ENCODE peak calls at places on chromosomes 1 and 21, in four cellular contexts. C is H1; U is pancreas; I is CD8-positive, alpha-beta T cell. F is an unnamed sample.

GRCh38 chr1:208921259-208921658 is 662.3 kb upstream of the CAMK1G start:
- DNase-seq in C (no peak), U (no peak), I (no peak), F (no peak)

GRCh38 chr1:44289530-44289929 is 65.5 kb downstream of the ERI3 start:
- DNase-seq in C (no peak), U (no peak), I (no peak), F (no peak)

GRCh38 chr1:206834711-206835110 is 30.7 kb upstream of the IL20 start:
- DNase-seq in C (peak; percentile 26), U (no peak), I (no peak), F (peak; percentile 63)

GRCh38 chr1:173995475-173995874 is 26.7 kb downstream of the RC3H1 start:
- DNase-seq in C (no peak), U (no peak), I (no peak), F (no peak)

GRCh38 chr21:35284199-35284598 is 235.1 kb upstream of the RUNX1 start:
- DNase-seq in C (no peak), U (no peak), I (no peak), F (no peak)

GRCh38 chr1:164051791-164052190 is 507.2 kb upstream of the PBX1 start:
- DNase-seq in C (no peak), U (no peak), I (no peak), F (peak; percentile 23)

GRCh38 chr1:3922201-3922725 is 22.2 kb upstream of the C1orf174 start:
- DNase-seq in C (no peak), U (no peak), I (no peak), F (peak; percentile 46)

GRCh38 chr1:228358039-228358763 is 48.4 kb downstream of the TRIM11 start:
- DNase-seq in C (no peak), U (peak; percentile 16), I (no peak), F (no peak)

GRCh38 chr21:45768011-45768740 is 124.7 kb downstream of the PCBP3 start:
- DNase-seq in C (no peak), U (no peak), I (no peak), F (no peak)

GRCh38 chr21:44370027-44370735 is 16.8 kb downstream of the TRPM2 start:
- DNase-seq in C (peak; percentile 77), U (peak; percentile 43), I (no peak), F (peak; percentile 58)

GRCh38 chr1:172897738-172898137 is 153.0 kb downstream of the TNFSF18 start:
- DNase-seq in C (no peak), U (no peak), I (no peak), F (no peak)

GRCh38 chr1:235648407-235648907 is 1.1 kb downstream of the GNG4 start:
- DNase-seq in C (no peak), U (peak; percentile 81), I (no peak), F (no peak)

GRCh38 chr1:100100202-100100601 is 32.5 kb downstream of the SASS6 start:
- DNase-seq in C (no peak), U (no peak), I (no peak), F (no peak)

GRCh38 chr1:13593511-13594131 is 10.0 kb downstream of the PDPN start:
- DNase-seq in C (no peak), U (no peak), I (no peak), F (peak; percentile 83)

GRCh38 chr1:215273838-215274516 is 191.4 kb downstream of the KCNK2 start:
- DNase-seq in C (no peak), U (no peak), I (no peak), F (peak; percentile 87)

GRCh38 chr1:76881726-76882125 is 14.4 kb downstream of the ST6GALNAC5 start:
- DNase-seq in C (no peak), U (no peak), I (no peak), F (no peak)

GRCh38 chr1:44030606-44031050 is 634 bp downstream of the SLC6A9 start:
- DNase-seq in C (no peak), U (peak; percentile 86), I (peak; percentile 52), F (peak; percentile 58)

GRCh38 chr1:177600936-177601335 is 368.9 kb downstream of the SEC16B start:
- DNase-seq in C (no peak), U (no peak), I (no peak), F (no peak)

GRCh38 chr1:23444104-23444533 is 19.6 kb upstream of the TCEA3 start:
- DNase-seq in C (no peak), U (no peak), I (no peak), F (peak; percentile 81)

GRCh38 chr1:71222668-71223067 is 141.8 kb upstream of the ZRANB2 start:
- DNase-seq in C (no peak), U (no peak), I (no peak), F (peak; percentile 11)

GRCh38 chr1:8169364-8170058 is 143.4 kb upstream of the ERRFI1 start:
- DNase-seq in C (no peak), U (no peak), I (peak; percentile 41), F (peak; percentile 77)

GRCh38 chr1:150493175-150493574 is 6.0 kb downstream of the TARS2 start:
- DNase-seq in C (no peak), U (no peak), I (no peak), F (no peak)

GRCh38 chr1:4126731-4127594 is 226.9 kb upstream of the C1orf174 start:
- DNase-seq in C (no peak), U (no peak), I (no peak), F (no peak)

GRCh38 chr1:67261646-67262045 is 46.0 kb upstream of the IL12RB2 start:
- DNase-seq in C (peak; percentile 46), U (no peak), I (peak; percentile 34), F (no peak)

GRCh38 chr1:46492269-46492853 is 2.7 kb downstream of the DMBX1 start:
- DNase-seq in C (no peak), U (no peak), I (no peak), F (no peak)

GRCh38 chr1:72284398-72285073 is 2.2 kb upstream of the NEGR1 start:
- DNase-seq in C (peak; percentile 58), U (peak; percentile 34), I (peak; percentile 16), F (peak; percentile 90)
- TF ChIP-seq CTCF in C (no peak), U (no peak), I (no peak), F (peak; percentile 15)

GRCh38 chr1:192732787-192733186 is 76.1 kb upstream of the RGS2 start:
- DNase-seq in C (no peak), U (no peak), I (no peak), F (peak; percentile 19)
- TF ChIP-seq CTCF in C (peak; percentile 12), U (no peak), I (no peak), F (peak; percentile 8)

GRCh38 chr1:226568077-226568831 is 19.7 kb downstream of the STUM start:
- DNase-seq in C (peak; percentile 57), U (no peak), I (no peak), F (no peak)
- TF ChIP-seq CTCF in C (peak; percentile 81), U (no peak), I (no peak), F (peak; percentile 15)

GRCh38 chr1:61337471-61337870 is 255.1 kb downstream of the NFIA start:
- DNase-seq in C (no peak), U (no peak), I (no peak), F (no peak)

GRCh38 chr1:61338899-61339298 is 256.5 kb downstream of the NFIA start:
- DNase-seq in C (no peak), U (no peak), I (no peak), F (no peak)

GRCh38 chr1:61334718-61335589 is 252.6 kb downstream of the NFIA start:
- DNase-seq in C (no peak), U (no peak), I (no peak), F (no peak)

GRCh38 chr1:61337981-61338848 is 255.9 kb downstream of the NFIA start:
- DNase-seq in C (no peak), U (peak; percentile 56), I (no peak), F (peak; percentile 91)

DNA sequence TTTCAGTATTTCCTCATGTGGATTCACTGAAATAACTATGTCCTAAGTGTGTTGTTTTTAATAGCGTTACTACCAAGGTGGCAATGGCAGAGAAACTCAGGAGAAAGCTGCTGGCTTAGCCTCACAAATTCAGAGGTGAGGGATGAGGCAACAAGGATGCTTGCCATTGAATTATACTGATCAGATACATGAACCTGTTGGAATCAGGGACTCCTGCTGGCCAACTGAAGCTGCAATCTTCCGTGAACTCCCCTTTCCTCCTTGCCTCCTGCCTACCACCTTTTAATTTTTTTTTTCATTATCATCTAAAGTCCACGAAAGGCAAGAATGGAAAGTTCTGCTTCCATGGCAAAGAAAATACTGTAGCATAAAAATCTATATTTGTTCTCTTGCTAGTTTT is 254.7 kb downstream of the NFIA start:
- DNase-seq in C (no peak), U (no peak), I (no peak), F (peak; percentile 23)
- TF ChIP-seq CTCF in C (peak; percentile 27), U (no peak), I (no peak), F (no peak)

DNA sequence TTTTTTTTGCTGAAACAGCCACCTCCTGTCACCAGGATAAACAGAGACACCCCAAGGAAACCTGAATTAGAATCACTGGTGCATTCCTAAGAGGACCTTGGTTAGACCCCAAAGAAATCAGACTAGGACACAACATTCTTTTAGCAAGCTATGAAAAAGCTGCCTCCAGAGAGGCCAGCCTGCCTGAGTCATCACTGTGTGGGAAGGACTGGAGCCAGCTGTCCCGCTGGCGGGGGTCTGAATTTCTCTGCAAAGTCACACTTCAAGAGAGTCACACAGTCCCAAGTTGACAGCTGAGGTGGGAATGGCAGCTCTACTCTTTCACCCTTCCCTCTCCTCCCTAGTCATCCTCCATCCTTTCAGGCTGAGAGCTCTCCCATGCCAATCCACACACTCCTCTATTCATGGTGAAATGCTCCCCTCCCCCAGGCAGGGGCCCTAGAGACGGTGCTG is 405.0 kb upstream of the POU3F1 start:
- DNase-seq in C (peak; percentile 53), U (no peak), I (no peak), F (peak; percentile 15)
- TF ChIP-seq CTCF in C (no peak), U (no peak), I (no peak), F (no peak)